ENCODE peak calls at places on chromosome 19, in six cellular contexts. W is IMR-90; Y is ovary; K is heart left ventricle; V is H1; X is activated CD8-positive, alpha-beta T cell treated with anti-CD3 and anti-CD28 coated beads for 36 hours. G is an unnamed sample.

GRCh38 chr19:30549151-30549550 is 177.0 kb downstream of the ZNF536 start:
- DNase-seq in X (no peak), W (no peak), Y (no peak), V (no peak), K (no peak), G (no peak)

GRCh38 chr19:18232540-18233223 is 6.4 kb upstream of the PDE4C start:
- DNase-seq in K (no peak), W (no peak), V (peak), X (peak), Y (no peak), G (no peak)

GRCh38 chr19:46579286-46579944 is 21.7 kb upstream of the CALM3 start:
- DNase-seq in Y (no peak), V (peak), K (no peak), W (no peak), X (peak), G (peak)

GRCh38 chr19:40269216-40269940 is 15.8 kb downstream of the AKT2 start:
- DNase-seq in W (no peak), V (no peak), K (no peak), Y (no peak), X (no peak), G (no peak)

GRCh38 chr19:20612711-20613316 is 47.2 kb upstream of the ZNF737 start:
- DNase-seq in K (no peak), Y (peak), W (no peak), V (no peak), X (no peak), G (no peak)

GRCh38 chr19:1884291-1884718 is 991 bp downstream of the ABHD17A start:
- DNase-seq in Y (no peak), W (no peak), K (no peak), X (peak), V (no peak), G (no peak)

GRCh38 chr19:1252221-1252817 is 3.9 kb downstream of the MIDN start:
- DNase-seq in Y (peak), W (peak), V (no peak), K (peak), X (peak), G (peak)

GRCh38 chr19:926595-927043 is 784 bp downstream of the ARID3A start:
- DNase-seq in X (peak), W (no peak), K (peak), Y (peak), V (no peak), G (peak)

GRCh38 chr19:44356383-44357111 is at the start of gene ZNF112:
- DNase-seq in V (peak), Y (peak), X (peak), K (peak), W (peak), G (no peak)

GRCh38 chr19:48991823-48992570 is 1.1 kb downstream of the GYS1 start:
- DNase-seq in X (no peak), V (no peak), Y (peak), W (peak), K (peak), G (no peak)

GRCh38 chr19:51456541-51457290 is 1.5 kb downstream of the SIGLEC8 start:
- DNase-seq in K (no peak), Y (no peak), V (no peak), X (no peak), W (no peak), G (no peak)

GRCh38 chr19:49390131-49390977 is 2.3 kb downstream of the KASH5 start:
- DNase-seq in Y (no peak), W (no peak), X (no peak), K (no peak), V (no peak), G (no peak)

GRCh38 chr19:2171349-2172145 is 7.8 kb downstream of the DOT1L start:
- DNase-seq in Y (peak), V (peak), K (no peak), W (peak), X (peak), G (peak)

GRCh38 chr19:12140545-12141404 is 625 bp upstream of the ZNF20 start:
- DNase-seq in K (peak), X (peak), W (peak), V (peak), Y (peak), G (peak)

GRCh38 chr19:1166872-1167573 is 7.0 kb downstream of the SBNO2 start:
- DNase-seq in X (no peak), K (no peak), V (no peak), Y (peak), W (no peak), G (no peak)

GRCh38 chr19:35518313-35518712 is 4.9 kb upstream of the DMKN start:
- DNase-seq in V (no peak), X (no peak), W (peak), K (no peak), Y (no peak), G (no peak)

GRCh38 chr19:2045501-2046045 is 5.5 kb downstream of the MKNK2 start:
- DNase-seq in K (no peak), Y (no peak), X (no peak), W (no peak), V (peak), G (no peak)

GRCh38 chr19:35311901-35312665 is 16.9 kb upstream of the CD22 start:
- DNase-seq in V (no peak), Y (no peak), K (no peak), X (no peak), W (no peak), G (no peak)

GRCh38 chr19:35858311-35858710 is 1.6 kb downstream of the KIRREL2 start:
- DNase-seq in K (no peak), X (no peak), Y (no peak), W (no peak), V (no peak), G (no peak)

GRCh38 chr19:48401277-48401676 is 7.8 kb downstream of the GRIN2D start:
- DNase-seq in W (no peak), Y (no peak), V (peak), X (no peak), K (no peak), G (no peak)

GRCh38 chr19:35716735-35716984 is 1.1 kb upstream of the KMT2B start:
- DNase-seq in K (no peak), W (no peak), X (no peak), Y (no peak), V (no peak), G (peak)

GRCh38 chr19:43784251-43784980 is 3.6 kb upstream of the KCNN4 start:
- DNase-seq in W (peak), Y (no peak), V (no peak), X (peak), K (no peak), G (peak)

GRCh38 chr19:8355631-8356402 is 8.1 kb upstream of the ANGPTL4 start:
- DNase-seq in K (no peak), Y (no peak), V (no peak), W (peak), X (no peak), G (no peak)

GRCh38 chr19:41309225-41310030 is 544 bp upstream of the CCDC97 start:
- DNase-seq in W (no peak), K (no peak), Y (no peak), V (peak), X (peak), G (no peak)

GRCh38 chr19:13025819-13026477 is 30.7 kb downstream of the NFIX start:
- DNase-seq in Y (no peak), K (no peak), X (no peak), W (no peak), V (no peak), G (no peak)

GRCh38 chr19:13965926-13966683 is 13.8 kb downstream of the DCAF15 start:
- DNase-seq in V (no peak), X (no peak), K (no peak), W (no peak), Y (no peak), G (no peak)

GRCh38 chr19:1360818-1361461 is 22.8 kb upstream of the NDUFS7 start:
- DNase-seq in Y (peak), W (peak), X (no peak), V (no peak), K (peak), G (no peak)

GRCh38 chr19:35986664-35987570 is 8.1 kb upstream of the SDHAF1 start:
- DNase-seq in W (no peak), X (peak), V (peak), Y (no peak), K (peak), G (no peak)

GRCh38 chr19:33962161-33962560 is 165.5 kb downstream of the KCTD15 start:
- DNase-seq in V (no peak), W (no peak), K (no peak), X (no peak), Y (no peak), G (no peak)

GRCh38 chr19:33957804-33958203 is 161.1 kb downstream of the KCTD15 start:
- DNase-seq in Y (no peak), X (no peak), W (no peak), V (no peak), K (no peak), G (no peak)

GRCh38 chr19:33960566-33960965 is 163.9 kb downstream of the KCTD15 start:
- DNase-seq in W (no peak), V (peak), K (no peak), Y (no peak), X (no peak), G (no peak)

GRCh38 chr19:33963514-33963913 is 166.8 kb downstream of the KCTD15 start:
- DNase-seq in K (no peak), W (no peak), X (no peak), Y (no peak), V (no peak), G (no peak)
- TF ChIP-seq CTCF in K (no peak), W (no peak), X (no peak), Y (no peak), V (no peak), G (no peak)

DNA sequence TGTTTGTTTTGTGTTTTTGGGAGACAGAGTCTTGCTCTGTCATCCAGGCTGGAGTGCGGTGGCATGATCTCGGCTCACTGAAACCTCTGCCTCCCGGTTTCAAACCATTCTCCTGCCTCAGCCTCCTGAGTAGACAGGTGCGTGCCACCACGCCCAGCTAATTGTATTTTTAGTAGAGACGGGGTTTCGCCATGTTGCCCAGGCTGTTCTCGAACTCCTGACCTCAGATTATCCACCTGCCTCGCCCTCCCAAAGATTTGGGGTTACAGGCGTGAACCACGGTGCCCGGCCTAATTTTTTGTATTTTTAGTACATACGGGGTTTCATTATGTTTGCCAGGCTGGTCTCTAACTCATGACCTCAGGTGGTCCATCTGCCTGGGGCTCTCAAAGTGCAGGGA is 8.3 kb upstream of the ZNF681 start:
- DNase-seq in K (no peak), W (no peak), Y (no peak), V (no peak), X (no peak), G (no peak)
- TF ChIP-seq CTCF in K (no peak), W (no peak), Y (no peak), V (no peak), X (no peak), G (no peak)

GRCh38 chr19:3227054-3227626 is 2.7 kb downstream of the CELF5 start:
- DNase-seq in Y (no peak), K (no peak), X (no peak), W (no peak), V (no peak), G (peak)

GRCh38 chr19:3220576-3220975 is 3.9 kb upstream of the CELF5 start:
- DNase-seq in X (no peak), V (no peak), K (no peak), W (no peak), Y (no peak), G (no peak)

GRCh38 chr19:3225677-3226093 is 1.2 kb downstream of the CELF5 start:
- DNase-seq in Y (no peak), W (no peak), K (no peak), V (no peak), X (no peak), G (peak)

GRCh38 chr19:3222709-3223108 is 1.8 kb upstream of the CELF5 start:
- DNase-seq in V (no peak), K (no peak), Y (no peak), W (no peak), X (no peak), G (peak)

GRCh38 chr19:3224346-3225325 is at the start of gene CELF5:
- DNase-seq in W (no peak), X (peak), Y (peak), V (peak), K (peak), G (peak)
- TF ChIP-seq CTCF in W (peak), X (peak), Y (no peak), V (peak), K (peak), G (peak)

GRCh38 chr19:37990362-37990761 is 83.4 kb downstream of the SIPA1L3 start:
- DNase-seq in X (no peak), Y (no peak), W (no peak), V (peak), K (no peak), G (no peak)

GRCh38 chr19:37989855-37990254 is 82.8 kb downstream of the SIPA1L3 start:
- DNase-seq in Y (no peak), X (no peak), K (no peak), V (peak), W (no peak), G (no peak)

GRCh38 chr19:37986048-37986750 is 79.2 kb downstream of the SIPA1L3 start:
- DNase-seq in Y (no peak), W (no peak), V (no peak), X (no peak), K (no peak), G (no peak)

GRCh38 chr19:37988758-37989635 is 82.0 kb downstream of the SIPA1L3 start:
- DNase-seq in X (peak), Y (no peak), V (no peak), W (no peak), K (no peak), G (no peak)

DNA sequence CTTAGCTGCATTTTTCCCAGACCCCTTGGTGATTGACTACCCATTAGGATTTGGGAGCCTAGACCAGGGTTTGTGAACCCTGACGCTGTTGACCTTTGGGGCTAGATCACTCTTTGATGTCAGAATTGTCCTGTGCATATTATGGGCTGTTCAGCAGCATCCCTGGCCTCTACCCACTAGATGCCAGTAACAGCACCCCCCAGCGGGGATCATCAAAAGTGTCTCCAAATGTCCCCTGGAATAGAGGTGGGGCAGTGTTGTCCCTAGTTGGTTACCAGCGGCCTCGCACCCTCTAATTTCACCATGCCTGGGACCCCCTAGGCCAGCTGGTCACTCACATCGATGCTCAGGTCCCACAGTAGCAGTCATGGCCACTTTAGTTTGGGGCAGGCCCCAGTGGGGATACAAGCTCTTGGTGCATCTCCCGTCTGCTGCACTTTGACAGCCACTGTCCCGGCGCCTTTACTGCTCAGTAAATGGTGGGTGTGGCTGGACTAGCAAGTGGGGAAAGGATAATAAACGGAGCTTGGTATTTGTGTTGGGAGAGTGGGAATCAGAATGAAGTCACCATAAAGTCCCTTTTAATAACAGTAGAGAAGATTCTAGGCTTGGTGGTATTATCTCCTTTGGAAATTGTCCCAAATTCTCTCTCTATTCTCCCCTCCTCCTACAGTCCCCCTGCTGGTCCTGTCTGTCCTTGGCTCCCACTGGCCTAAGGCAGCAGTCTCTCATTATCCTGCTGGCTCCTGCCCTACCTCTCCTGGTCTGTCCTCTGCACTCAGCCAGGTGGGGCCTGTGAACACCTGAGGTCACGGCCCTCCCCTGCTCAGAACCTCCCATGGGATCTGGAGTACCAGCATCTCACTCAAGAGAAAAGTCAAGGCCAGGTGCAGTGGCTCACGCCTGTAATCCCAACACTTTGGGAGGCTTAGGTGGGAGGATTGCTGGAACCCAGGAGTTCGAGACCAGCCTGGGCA is 80.6 kb downstream of the SIPA1L3 start:
- DNase-seq in Y (no peak), V (peak), X (no peak), K (no peak), W (no peak), G (no peak)
- TF ChIP-seq CTCF in Y (no peak), V (peak), X (no peak), K (no peak), W (peak), G (no peak)

GRCh38 chr19:33193864-33194362 is at the start of gene LRP3:
- DNase-seq in V (no peak), K (peak), W (peak), X (no peak), Y (peak), G (no peak)
- TF ChIP-seq CTCF in V (no peak), K (no peak), W (no peak), X (no peak), Y (no peak), G (no peak)